ENCODE peak calls at places on chromosomes 6 and 20, in seven cellular contexts. Y is mucosa of descending colon; X is naive thymus-derived CD8-positive, alpha-beta T cell; Q is left cardiac atrium; E is natural killer cell; U is PC-3; C is aorta. I is an unnamed sample.
A peak's percentile ranks its signal among the peaks of the same experiment; 100 is the strongest.

GRCh38 chr20:2693286-2693995 is 861 bp downstream of the EBF4 start:
- ATAC-seq in Q (peak; percentile 59), X (peak; percentile 76), C (peak; percentile 49), U (peak; percentile 16), E (peak; percentile 75), Y (peak; percentile 28), I (peak; percentile 58)

GRCh38 chr6:143169440-143169839 is 108.8 kb downstream of the AIG1 start:
- ATAC-seq in X (no peak), E (no peak), C (no peak), U (no peak), Y (no peak), Q (no peak), I (no peak)

GRCh38 chr6:151001387-151002063 is 136.0 kb downstream of the MTHFD1L start:
- ATAC-seq in C (no peak), X (no peak), Q (no peak), E (no peak), U (no peak), Y (no peak), I (no peak)

GRCh38 chr6:32794510-32794909 is 22.3 kb downstream of the HLA-DOB start:
- ATAC-seq in E (peak; percentile 38), Q (peak; percentile 38), X (peak; percentile 39), U (no peak), Y (peak; percentile 41), C (no peak), I (no peak)

GRCh38 chr6:7389162-7389450 is 436 bp downstream of the CAGE1 start:
- ATAC-seq in X (no peak), C (peak; percentile 78), E (no peak), U (peak; percentile 48), Y (peak; percentile 86), Q (peak; percentile 74), I (peak; percentile 64)

GRCh38 chr6:157850030-157850429 is 27.0 kb downstream of the SNX9 start:
- ATAC-seq in C (peak; percentile 29), E (no peak), Q (no peak), U (no peak), X (peak; percentile 15), Y (no peak), I (no peak)

GRCh38 chr20:40268321-40269075 is 420.5 kb downstream of the MAFB start:
- ATAC-seq in X (no peak), C (no peak), Q (no peak), U (no peak), E (no peak), Y (no peak), I (no peak)

GRCh38 chr6:89650579-89650978 is 12.0 kb upstream of the LYRM2 start:
- ATAC-seq in X (no peak), Q (no peak), U (no peak), C (no peak), E (no peak), Y (no peak), I (no peak)

GRCh38 chr6:157058574-157058973 is 264.7 kb downstream of the TMEM242 start:
- ATAC-seq in X (no peak), E (peak; percentile 57), U (no peak), Y (peak; percentile 20), C (no peak), Q (no peak), I (no peak)

GRCh38 chr20:3313681-3314080 is 74.7 kb upstream of the SLC4A11 start:
- ATAC-seq in X (no peak), E (no peak), U (no peak), C (no peak), Y (peak; percentile 32), Q (no peak), I (no peak)

GRCh38 chr6:145213614-145214013 is 521.7 kb downstream of the EPM2A start:
- ATAC-seq in Y (no peak), Q (no peak), X (no peak), E (no peak), U (no peak), C (no peak), I (peak; percentile 21)

GRCh38 chr6:138691595-138692057 is 81.9 kb upstream of the CCDC28A start:
- ATAC-seq in E (no peak), Q (no peak), C (peak; percentile 34), U (peak; percentile 21), X (peak; percentile 4), Y (peak; percentile 1), I (no peak)

GRCh38 chr6:95587989-95588388 is 10.7 kb downstream of the MANEA start:
- ATAC-seq in X (no peak), C (no peak), Q (no peak), U (no peak), E (no peak), Y (no peak), I (no peak)

GRCh38 chr6:44000164-44000842 is 126.9 kb downstream of the MRPL14 start:
- ATAC-seq in Y (peak; percentile 78), U (no peak), C (no peak), Q (no peak), X (peak; percentile 51), E (no peak), I (no peak)

GRCh38 chr6:21186479-21187055 is 407.0 kb upstream of the SOX4 start:
- ATAC-seq in E (no peak), Q (no peak), Y (no peak), C (no peak), U (no peak), X (no peak), I (no peak)

GRCh38 chr6:1390805-1391511 is 1.6 kb downstream of the FOXF2 start:
- ATAC-seq in C (no peak), E (no peak), U (no peak), X (no peak), Y (no peak), Q (no peak), I (no peak)

GRCh38 chr20:1734269-1734858 is 76.8 kb upstream of the SIRPG start:
- ATAC-seq in Y (peak; percentile 76), C (no peak), X (peak; percentile 75), E (no peak), Q (no peak), U (peak; percentile 97), I (no peak)

GRCh38 chr6:158416841-158417759 is 104.8 kb downstream of the TULP4 start:
- ATAC-seq in Y (no peak), C (no peak), E (no peak), Q (no peak), X (no peak), U (peak; percentile 64), I (peak; percentile 61)

GRCh38 chr20:36337886-36338285 is 31.7 kb downstream of the DLGAP4 start:
- ATAC-seq in X (no peak), Y (no peak), Q (no peak), C (no peak), E (no peak), U (no peak), I (no peak)

GRCh38 chr6:125968493-125968892 is 11.9 kb downstream of the HINT3 start:
- ATAC-seq in Y (no peak), U (no peak), E (no peak), X (no peak), Q (no peak), C (no peak), I (no peak)

GRCh38 chr6:21522773-21523490 is 70.6 kb upstream of the SOX4 start:
- ATAC-seq in E (no peak), X (no peak), Q (peak; percentile 89), U (peak; percentile 80), C (no peak), Y (no peak), I (peak; percentile 85)

GRCh38 chr20:50930139-50931047 is 844 bp downstream of the ADNP start:
- ATAC-seq in Q (peak; percentile 2), Y (no peak), C (no peak), E (peak; percentile 5), X (peak; percentile 2), U (peak; percentile 14), I (peak; percentile 10)

GRCh38 chr6:152233547-152234320 is 403.4 kb downstream of the SYNE1 start:
- ATAC-seq in Q (no peak), C (no peak), X (peak; percentile 81), E (no peak), Y (no peak), U (no peak), I (no peak)

GRCh38 chr6:31547727-31548422 is 467 bp downstream of the NFKBIL1 start:
- ATAC-seq in E (no peak), X (no peak), Y (no peak), Q (no peak), U (no peak), C (no peak), I (peak; percentile 6)

GRCh38 chr20:17835941-17836861 is 132.4 kb downstream of the SNX5 start:
- ATAC-seq in E (no peak), U (no peak), C (peak; percentile 84), Y (peak; percentile 66), Q (peak; percentile 84), X (no peak), I (no peak)

GRCh38 chr6:158863646-158864045 is 44.5 kb upstream of the EZR start:
- ATAC-seq in U (no peak), Y (no peak), X (no peak), Q (no peak), C (no peak), E (no peak), I (peak; percentile 78)

GRCh38 chr6:2582268-2582667 is 168.5 kb downstream of the MYLK4 start:
- ATAC-seq in Y (no peak), Q (no peak), U (no peak), X (no peak), C (no peak), E (no peak), I (no peak)

GRCh38 chr6:26577720-26578072 is 19.1 kb upstream of the ABT1 start:
- ATAC-seq in E (no peak), C (no peak), Y (no peak), U (no peak), Q (no peak), X (no peak), I (peak; percentile 8)

GRCh38 chr6:100780648-100781047 is 100.5 kb downstream of the ASCC3 start:
- ATAC-seq in X (no peak), E (no peak), U (peak; percentile 96), Q (no peak), C (no peak), Y (no peak), I (no peak)

GRCh38 chr20:25273541-25274358 is 25.9 kb downstream of the PYGB start:
- ATAC-seq in Q (no peak), C (no peak), Y (no peak), E (no peak), U (no peak), X (no peak), I (no peak)

GRCh38 chr20:6767166-6767535 is 335 bp upstream of the BMP2 start:
- ATAC-seq in E (no peak), Q (no peak), X (no peak), C (no peak), U (no peak), Y (no peak), I (no peak)

GRCh38 chr6:42021847-42022754 is 28.2 kb upstream of the TAF8 start:
- ATAC-seq in Q (peak; percentile 51), E (peak; percentile 73), X (peak; percentile 92), C (peak; percentile 28), U (no peak), Y (peak; percentile 68), I (no peak)

GRCh38 chr6:23403458-23403857 is 722.6 kb upstream of the NRSN1 start:
- ATAC-seq in Q (no peak), E (no peak), C (no peak), X (no peak), U (no peak), Y (no peak), I (no peak)

GRCh38 chr6:106247733-106248132 is 77.8 kb downstream of the ATG5 start:
- ATAC-seq in U (peak; percentile 48), Q (no peak), C (no peak), E (no peak), Y (no peak), X (no peak), I (peak; percentile 19)

GRCh38 chr6:12030993-12031550 is 19.0 kb downstream of the HIVEP1 start:
- ATAC-seq in C (no peak), Y (peak; percentile 37), X (no peak), U (no peak), E (no peak), Q (no peak), I (no peak)

GRCh38 chr6:4801491-4802118 is 25.4 kb downstream of the CDYL start:
- ATAC-seq in C (no peak), U (no peak), Q (no peak), E (peak; percentile 78), Y (peak; percentile 21), X (peak; percentile 93), I (no peak)

GRCh38 chr20:13672657-13673056 is 33.9 kb upstream of the TASP1 start:
- ATAC-seq in C (peak; percentile 66), Y (no peak), X (no peak), Q (peak; percentile 34), E (no peak), U (no peak), I (no peak)

GRCh38 chr20:17613328-17614175 is 43.7 kb downstream of the DSTN start:
- ATAC-seq in U (no peak), Y (no peak), C (no peak), Q (no peak), X (no peak), E (peak; percentile 55), I (no peak)